ENCODE peak calls at places on chromosomes 6 and 20, in eight cellular contexts. J is bronchial epithelial cell; V is dermis blood vessel endothelial cell; S is left colon; Y is stimulated activated CD8-positive, alpha-beta memory T cell treated with anti-CD3 and anti-CD28 coated beads, Interleukin-4, amount 100 ng/mL, for 4 hours; D is hepatocyte; P is H9; W is lower leg skin. O is an unnamed sample.
A peak's percentile ranks its signal among the peaks of the same experiment; 100 is the strongest.

GRCh38 chr20:38649275-38649891 is 47.8 kb downstream of the ARHGAP40 start:
- DNase-seq in J (peak; percentile 17), V (peak; percentile 69), S (no peak), Y (no peak), D (peak; percentile 57), P (peak; percentile 61), W (no peak), O (no peak)

GRCh38 chr6:168050861-168051586 is 28.0 kb downstream of the FRMD1 start:
- DNase-seq in J (no peak), V (peak; percentile 61), S (no peak), Y (no peak), D (no peak), P (peak; percentile 55), W (no peak), O (peak; percentile 44)

GRCh38 chr20:53829086-53829703 is 235.6 kb upstream of the ZNF217 start:
- DNase-seq in J (peak; percentile 98), V (peak; percentile 95), S (no peak), Y (no peak), D (peak; percentile 76), P (no peak), W (peak; percentile 69), O (no peak)

GRCh38 chr20:59752704-59753460 is 148.5 kb downstream of the PHACTR3 start:
- DNase-seq in J (no peak), V (no peak), S (no peak), Y (no peak), D (no peak), P (no peak), W (no peak), O (no peak)

GRCh38 chr6:121760191-121760590 is 324.7 kb downstream of the GJA1 start:
- DNase-seq in J (no peak), V (no peak), S (no peak), Y (no peak), D (no peak), P (no peak), W (peak; percentile 47), O (no peak)

GRCh38 chr6:54681987-54682386 is 164.6 kb upstream of the FAM83B start:
- DNase-seq in J (peak; percentile 28), V (peak; percentile 37), S (no peak), Y (no peak), D (no peak), P (no peak), W (no peak), O (no peak)

GRCh38 chr6:33420493-33421343 is 853 bp downstream of the SYNGAP1 start:
- DNase-seq in J (no peak), V (no peak), S (no peak), Y (no peak), D (no peak), P (no peak), W (no peak), O (no peak)

GRCh38 chr6:84332139-84333034 is 104.9 kb upstream of the CEP162 start:
- DNase-seq in J (peak; percentile 46), V (no peak), S (no peak), Y (no peak), D (no peak), P (no peak), W (no peak), O (no peak)

GRCh38 chr6:110221738-110222137 is 41.5 kb downstream of the CDC40 start:
- DNase-seq in J (no peak), V (no peak), S (no peak), Y (no peak), D (no peak), P (no peak), W (no peak), O (no peak)

O was measured in mucosa of descending colon.